ENCODE peak calls at places on chromosomes 1 and 21, in five cellular contexts. V is HepG2, F is HEK293T, P is GM12878, W is H1. Q is an unnamed sample.

GRCh38 chr1:31227891-31228290 is 11.8 kb downstream of the NKAIN1 start:
- DNase-seq in V (no peak), F (no peak), P (no peak), W (no peak), Q (no peak)

GRCh38 chr1:39293375-39294070 is 89.0 kb downstream of the MACF1 start:
- DNase-seq in V (no peak), F (no peak), P (no peak), W (no peak), Q (no peak)

GRCh38 chr21:42614391-42614790 is 39.0 kb upstream of the PDE9A start:
- DNase-seq in V (no peak), F (no peak), P (no peak), W (no peak), Q (no peak)

GRCh38 chr1:15833842-15834405 is 13.6 kb upstream of the SPEN start:
- DNase-seq in V (no peak), F (no peak), P (no peak), W (no peak), Q (no peak)

GRCh38 chr1:155052412-155053400 is 1.6 kb downstream of the ADAM15 start:
- DNase-seq in V (no peak), F (no peak), P (no peak), W (no peak), Q (no peak)

GRCh38 chr21:28337319-28337718 is 655.4 kb downstream of the LTN1 start:
- DNase-seq in V (peak), F (no peak), P (no peak), W (no peak), Q (peak)

GRCh38 chr1:16237343-16237830 is 404 bp upstream of the CPLANE2 start:
- DNase-seq in V (no peak), F (no peak), P (no peak), W (no peak), Q (no peak)

GRCh38 chr1:14755518-14756252 is 157.2 kb downstream of the KAZN start:
- DNase-seq in V (no peak), F (no peak), P (no peak), W (no peak), Q (no peak)

GRCh38 chr21:16075594-16076282 is 346.0 kb downstream of the USP25 start:
- DNase-seq in V (no peak), F (no peak), P (no peak), W (no peak), Q (no peak)

DNA sequence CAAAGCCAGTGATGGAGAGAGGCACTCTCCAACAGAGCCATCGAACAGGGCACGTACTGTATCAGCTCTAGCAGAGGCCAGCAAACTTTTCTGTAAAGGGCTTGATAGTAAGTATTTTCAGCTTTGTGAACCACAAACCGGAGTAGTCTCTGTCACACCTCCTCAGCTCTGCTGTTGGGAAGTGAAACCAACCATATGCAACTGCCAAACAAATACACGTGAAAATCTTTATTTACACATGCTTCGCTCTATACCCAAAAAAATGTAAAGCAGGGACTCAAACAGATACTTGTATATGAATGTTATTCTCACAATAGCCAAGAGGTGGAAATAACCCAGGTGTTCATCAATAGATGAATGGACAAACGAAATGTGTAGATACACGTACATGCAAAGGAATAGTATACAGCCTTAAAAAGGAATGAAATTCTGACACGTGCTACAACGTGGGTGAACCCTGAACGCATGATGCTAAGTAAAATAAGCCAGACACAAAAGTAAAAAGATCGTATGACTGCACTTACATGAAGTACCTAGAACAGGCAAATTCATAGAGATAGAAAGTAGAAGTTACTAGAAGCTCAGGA is 39.0 kb downstream of the SETD4 start:
- DNase-seq in V (no peak), F (no peak), P (peak), W (no peak), Q (no peak)
- TF ChIP-seq SUZ12 in V (no peak), F (no peak), P (no peak), W (no peak), Q (no peak)

GRCh38 chr1:165287781-165288180 is 68.7 kb downstream of the LMX1A start:
- DNase-seq in V (no peak), F (no peak), P (no peak), W (no peak), Q (no peak)
- TF ChIP-seq SUZ12 in V (no peak), F (no peak), P (no peak), W (no peak), Q (no peak)

GRCh38 chr1:202959276-202959620 is 1.1 kb upstream of the ADIPOR1 start:
- DNase-seq in V (peak), F (peak), P (no peak), W (no peak), Q (no peak)
- TF ChIP-seq SUZ12 in V (no peak), F (no peak), P (no peak), W (no peak), Q (no peak)

DNA sequence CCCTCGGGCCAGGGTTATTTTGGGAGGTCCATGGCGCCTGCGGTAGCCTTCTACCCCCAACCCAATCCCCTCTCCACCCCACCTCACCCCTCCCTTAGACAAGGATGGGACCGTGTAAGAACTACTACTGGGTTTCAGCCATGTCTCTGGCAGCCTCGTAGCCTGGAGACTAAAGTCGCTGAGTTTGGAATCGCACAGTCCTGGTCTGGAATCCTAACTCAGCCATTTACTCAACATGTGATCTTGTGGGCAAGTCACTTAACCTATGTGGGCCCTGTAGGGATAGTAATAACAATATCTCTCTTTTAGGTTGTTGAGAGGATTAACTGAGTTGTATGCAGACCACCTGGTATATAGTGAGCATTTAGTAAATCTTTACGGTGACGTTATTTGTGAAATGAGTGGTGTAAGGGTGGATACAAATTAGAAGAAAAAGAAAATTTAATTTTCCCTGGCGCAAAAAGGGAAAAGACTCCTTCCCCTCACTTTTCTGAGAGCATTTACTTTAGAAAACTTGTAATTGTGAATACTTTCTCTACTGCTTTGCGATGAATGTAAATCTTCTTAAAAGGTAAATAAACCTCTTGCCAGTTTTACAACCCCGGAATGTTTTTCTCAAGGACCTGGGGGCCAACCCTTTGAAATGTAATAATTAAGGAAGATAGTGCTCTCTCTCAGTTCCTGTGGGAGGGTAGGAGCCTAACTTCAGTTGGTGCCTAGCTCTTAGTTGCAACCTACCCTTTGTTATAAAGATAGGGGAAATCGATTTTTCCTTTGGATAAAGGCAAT is 615 bp upstream of the MRPS15 start:
- DNase-seq in V (no peak), F (peak), P (no peak), W (no peak), Q (no peak)
- TF ChIP-seq SUZ12 in V (no peak), F (no peak), P (no peak), W (no peak), Q (no peak)

GRCh38 chr21:44845418-44846200 is 27.7 kb upstream of the SUMO3 start:
- DNase-seq in V (peak), F (peak), P (no peak), W (peak), Q (peak)
- TF ChIP-seq SUZ12 in V (no peak), F (no peak), P (no peak), W (no peak), Q (no peak)

DNA sequence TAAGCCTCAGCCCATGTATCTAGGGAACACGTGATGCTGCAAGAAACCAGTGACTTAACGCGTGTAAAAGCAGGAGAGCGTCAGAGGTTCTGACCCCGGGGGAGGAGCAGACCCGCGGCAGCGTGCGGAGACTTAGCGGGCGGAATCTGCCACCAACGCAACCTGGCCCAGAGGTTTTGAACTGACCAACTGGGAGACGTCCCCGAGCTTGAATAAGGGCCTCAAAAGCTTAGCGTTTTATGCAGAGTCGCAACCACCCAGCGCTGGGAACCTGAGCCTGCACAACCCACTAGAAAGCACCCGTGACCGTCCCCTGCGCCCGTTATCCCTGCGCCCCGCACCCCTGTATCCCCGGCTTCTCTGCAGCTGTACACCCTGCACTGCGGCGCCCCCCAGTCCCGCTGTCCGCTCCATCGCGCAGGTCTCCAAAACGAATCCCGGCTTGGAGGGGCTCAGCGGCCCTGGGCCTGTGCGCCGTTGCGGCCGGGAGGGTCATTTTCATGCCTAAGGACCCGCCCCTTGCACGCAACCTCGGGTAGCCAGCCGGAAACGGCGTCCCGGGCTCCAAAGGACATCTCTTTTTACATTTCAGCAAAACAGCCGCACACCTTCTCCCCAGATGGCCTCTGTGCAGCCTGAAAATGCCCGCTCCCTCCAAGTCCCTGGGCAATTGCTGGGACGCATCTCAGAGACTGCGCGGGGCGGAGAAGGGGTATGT is 29.4 kb upstream of the TRIM17 start:
- DNase-seq in V (no peak), F (no peak), P (no peak), W (peak), Q (no peak)
- TF ChIP-seq SUZ12 in V (no peak), F (no peak), P (no peak), W (peak), Q (no peak)

GRCh38 chr1:204134103-204134502 is 17.7 kb downstream of the ETNK2 start:
- DNase-seq in V (no peak), F (no peak), P (no peak), W (no peak), Q (no peak)
- TF ChIP-seq SUZ12 in V (no peak), F (no peak), P (no peak), W (no peak), Q (no peak)

DNA sequence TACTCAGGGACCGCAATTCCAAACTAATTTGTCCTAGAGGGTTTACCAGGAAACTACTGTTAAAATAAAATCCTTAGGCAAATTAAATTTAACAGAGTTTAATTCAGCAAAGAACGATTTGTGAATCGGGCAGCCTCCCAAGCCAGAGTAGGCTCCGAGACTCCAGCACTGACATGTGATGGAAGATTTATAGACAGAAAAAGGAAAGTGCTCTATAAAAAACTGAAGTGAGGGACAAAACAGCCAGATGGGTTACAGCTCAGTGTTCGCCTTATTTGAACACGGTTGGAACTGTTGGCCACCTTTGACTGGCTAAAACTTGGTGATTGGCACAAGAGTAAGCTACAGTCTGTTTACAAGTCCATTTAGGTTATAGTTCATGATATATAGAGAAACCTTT is 35.2 kb upstream of the RCSD1 start:
- DNase-seq in V (no peak), F (no peak), P (no peak), W (no peak), Q (no peak)
- TF ChIP-seq SUZ12 in V (no peak), F (no peak), P (no peak), W (no peak), Q (no peak)

DNA sequence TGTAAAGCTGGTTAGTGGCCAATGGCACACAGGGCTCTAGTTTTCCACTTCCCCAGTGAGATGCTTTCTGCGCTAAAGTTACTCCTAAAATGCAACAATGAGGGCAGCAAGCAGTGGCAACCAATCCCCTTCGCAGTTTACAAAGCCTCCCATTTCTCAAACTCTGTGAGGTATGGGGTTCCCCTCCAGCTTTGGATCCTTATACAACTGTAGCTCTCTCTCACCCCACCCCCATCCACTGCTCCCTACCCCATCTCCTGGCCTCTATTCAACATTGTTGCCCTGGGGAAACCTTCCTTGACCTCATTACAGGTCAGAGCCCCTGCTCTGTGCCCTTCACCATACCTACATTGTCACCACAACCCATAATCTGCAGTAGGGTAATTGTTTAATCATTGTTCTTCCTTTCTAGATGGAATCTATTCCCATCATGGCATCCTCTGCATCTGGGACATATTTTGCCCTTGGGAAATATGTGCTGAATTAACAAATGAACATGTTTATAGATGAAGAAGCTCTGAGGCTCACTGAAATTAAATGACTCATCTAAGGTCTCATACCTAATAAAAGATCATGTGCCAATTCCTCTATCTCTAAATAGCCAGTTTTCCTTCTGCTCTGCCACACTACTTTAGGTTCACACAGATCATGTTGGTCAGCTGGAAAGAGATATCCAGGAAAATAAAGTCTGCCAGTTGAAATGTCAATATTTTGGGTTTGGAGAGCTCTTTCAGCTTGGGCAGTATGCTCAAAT is 12.6 kb downstream of the KIAA0040 start:
- DNase-seq in V (no peak), F (no peak), P (no peak), W (no peak), Q (no peak)
- TF ChIP-seq SUZ12 in V (no peak), F (no peak), P (no peak), W (no peak), Q (no peak)

Q was measured in NT2/D1.